ENCODE peak calls at places on chromosomes 13 and 19, in four cellular contexts. F, U, T and K are unnamed samples.

GRCh38 chr13:77176350-77176749 is 149.4 kb upstream of the FBXL3 start:
- DNase-seq in U (no peak), T (no peak), F (no peak), K (no peak)

GRCh38 chr19:52992109-52993004 is 21.4 kb upstream of the ERVV-1 start:
- DNase-seq in F (no peak), U (peak; percentile 5), T (no peak), K (peak; percentile 67)

GRCh38 chr19:28956971-28957370 is 256.0 kb downstream of the UQCRFS1 start:
- DNase-seq in U (no peak), T (no peak), F (no peak), K (no peak)

GRCh38 chr19:39327318-39327717 is 6.7 kb upstream of the LRFN1 start:
- DNase-seq in T (no peak), F (no peak), U (no peak), K (no peak)

GRCh38 chr13:78121459-78122348 is 203.1 kb upstream of the EDNRB start:
- DNase-seq in F (peak; percentile 42), U (peak; percentile 45), T (peak; percentile 44), K (peak; percentile 24)

GRCh38 chr13:19155321-19155861 is 26.2 kb downstream of the TUBA3C start:
- DNase-seq in F (no peak), U (no peak), T (no peak), K (no peak)

GRCh38 chr13:32246468-32246867 is 68.7 kb downstream of the ZAR1L start:
- DNase-seq in T (no peak), F (peak; percentile 59), U (peak; percentile 72), K (peak; percentile 75)

GRCh38 chr19:42606660-42607351 is 12.1 kb upstream of the CEACAM8 start:
- DNase-seq in F (peak; percentile 89), T (peak; percentile 4), U (no peak), K (no peak)

GRCh38 chr13:50420720-50421456 is 405.6 kb downstream of the KCNRG start:
- DNase-seq in T (no peak), U (no peak), F (no peak), K (no peak)

GRCh38 chr19:41695745-41696144 is 7.7 kb upstream of the CEACAM7 start:
- DNase-seq in U (no peak), F (no peak), T (no peak), K (no peak)

GRCh38 chr19:38870612-38871011 is 7.5 kb downstream of the RINL start:
- DNase-seq in U (no peak), F (no peak), T (no peak), K (no peak)

GRCh38 chr19:41666075-41666474 is 22.0 kb downstream of the CEACAM7 start:
- DNase-seq in F (no peak), U (no peak), T (no peak), K (no peak)

GRCh38 chr13:111876506-111876905 is 190.4 kb upstream of the SOX1 start:
- DNase-seq in T (no peak), F (no peak), U (no peak), K (no peak)

GRCh38 chr19:2722541-2723344 is 1.6 kb upstream of the DIRAS1 start:
- DNase-seq in F (peak; percentile 47), U (peak; percentile 66), T (no peak), K (peak; percentile 77)

GRCh38 chr19:1942078-1942933 is 1.3 kb downstream of the CSNK1G2 start:
- DNase-seq in T (peak; percentile 72), U (peak; percentile 74), F (peak; percentile 91), K (peak; percentile 86)

GRCh38 chr13:102772042-102772425 is 1.6 kb downstream of the TEX30 start:
- DNase-seq in U (no peak), T (no peak), F (no peak), K (no peak)

GRCh38 chr19:43784251-43784980 is 3.6 kb upstream of the KCNN4 start:
- DNase-seq in U (no peak), T (peak; percentile 38), F (peak; percentile 62), K (peak; percentile 70)

GRCh38 chr13:108828053-108828806 is 198.8 kb downstream of the MYO16 start:
- DNase-seq in F (no peak), T (no peak), U (no peak), K (no peak)

GRCh38 chr13:106176103-106176502 is 359.4 kb downstream of the EFNB2 start:
- DNase-seq in U (no peak), F (no peak), T (no peak), K (no peak)

GRCh38 chr19:5321851-5322681 is 18.5 kb downstream of the PTPRS start:
- DNase-seq in T (peak; percentile 13), U (no peak), F (no peak), K (no peak)

GRCh38 chr13:48449656-48450055 is 36.7 kb upstream of the LPAR6 start:
- DNase-seq in U (no peak), T (no peak), F (no peak), K (no peak)
- H3K27ac ChIP-seq in U (peak overlapping the region; percentile 17), T (no peak overlapping the region), F (no peak overlapping the region), K (peak overlapping the region; percentile 32)

DNA sequence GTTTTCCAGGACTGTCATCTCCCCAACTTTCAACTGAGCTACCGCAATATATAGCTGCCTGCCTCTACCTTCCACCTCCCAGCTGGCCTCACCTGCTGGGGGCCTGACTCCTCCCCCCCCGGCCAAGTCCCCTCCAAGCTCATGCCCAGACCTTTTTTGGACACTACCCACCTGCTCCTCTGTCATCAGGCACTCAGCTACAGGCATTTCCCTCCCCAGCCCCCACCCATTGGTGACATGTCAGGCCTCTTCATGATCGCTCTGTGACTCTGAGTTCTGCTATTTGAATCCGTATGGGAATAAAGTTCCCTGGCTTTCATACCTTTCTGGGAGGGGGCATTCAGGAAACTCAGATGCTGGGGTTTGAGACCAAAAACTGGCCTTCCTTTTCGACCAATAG is 1.8 kb downstream of the PRKACA start:
- DNase-seq in T (no peak), U (no peak), F (no peak), K (no peak)
- H3K27ac ChIP-seq in T (peak overlapping the region; percentile 18), U (peak overlapping the region; percentile 100), F (peak overlapping the region; percentile 86), K (peak overlapping the region; percentile 88)

DNA sequence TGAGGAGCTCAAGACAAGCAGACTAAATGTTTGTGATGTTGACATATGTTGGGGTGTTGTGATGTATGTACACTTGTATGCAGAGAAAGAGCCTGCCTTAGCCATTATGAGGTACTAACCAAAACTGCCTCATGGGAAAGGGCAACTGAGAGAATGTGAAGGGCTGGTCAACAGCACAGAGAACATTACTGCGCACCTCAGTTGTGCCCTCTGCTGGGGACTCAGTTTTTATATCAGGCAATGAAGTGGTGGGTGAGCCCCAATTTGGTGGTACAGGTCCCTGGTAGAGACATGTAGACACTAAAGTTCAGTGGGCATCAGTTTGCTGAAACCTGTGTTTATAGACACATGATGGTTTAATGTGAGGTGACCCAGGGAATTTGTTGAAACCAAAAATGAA is 286.9 kb downstream of the DCT start:
- DNase-seq in F (peak; percentile 29), U (peak; percentile 9), T (no peak), K (no peak)
- H3K27ac ChIP-seq in F (no peak overlapping the region), U (no peak overlapping the region), T (no peak overlapping the region), K (no peak overlapping the region)

GRCh38 chr13:36992362-36992761 is 6.8 kb downstream of the ALG5 start:
- DNase-seq in F (no peak), U (no peak), T (no peak), K (no peak)

GRCh38 chr13:37001921-37002250 is 1.3 kb downstream of the EXOSC8 start:
- DNase-seq in U (no peak), F (no peak), T (no peak), K (no peak)

GRCh38 chr13:36999054-36999927 is at the start of gene ALG5:
- DNase-seq in U (peak; percentile 90), T (peak; percentile 99), F (peak; percentile 92), K (peak; percentile 92)

GRCh38 chr13:36998624-36999041 is 507 bp downstream of the ALG5 start:
- DNase-seq in F (peak; percentile 24), U (peak; percentile 14), T (no peak), K (peak; percentile 27)

DNA sequence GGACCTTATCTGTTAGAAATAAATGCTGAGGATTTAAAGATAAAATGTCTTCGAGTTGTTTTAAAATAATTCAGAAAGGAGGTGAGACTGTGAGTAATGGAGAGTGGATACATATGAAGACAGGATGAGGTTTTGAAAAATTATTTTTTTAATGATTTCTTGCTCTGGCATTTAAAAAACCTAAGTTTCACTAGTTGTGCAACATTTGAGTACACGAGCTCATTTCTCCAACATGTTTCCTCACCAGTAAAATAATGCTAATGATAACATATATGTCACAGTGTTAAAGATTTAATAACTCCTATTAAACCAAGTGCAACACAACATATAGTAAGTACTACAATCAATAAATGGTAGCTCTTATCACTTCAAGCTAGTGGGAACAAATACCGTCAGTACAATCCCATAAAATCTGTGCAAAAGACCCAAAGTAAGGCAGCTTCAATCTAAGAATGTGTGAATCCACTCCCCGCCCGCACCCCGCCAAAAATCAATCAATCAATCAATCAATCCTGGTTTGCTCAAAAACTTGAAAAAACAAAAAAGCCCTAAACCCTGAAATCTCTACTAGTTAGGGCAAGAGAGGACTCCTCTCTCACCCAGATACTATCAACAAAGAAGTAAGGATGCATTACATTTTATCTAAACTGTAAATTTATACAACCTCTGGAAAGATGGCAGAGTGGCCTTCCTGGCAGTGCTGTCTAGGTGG is 1.3 kb downstream of the ALG5 start:
- DNase-seq in U (no peak), T (no peak), F (no peak), K (no peak)
- H3K27ac ChIP-seq in U (no peak overlapping the region), T (peak overlapping the region; percentile 85), F (no peak overlapping the region), K (peak overlapping the region; percentile 96)

DNA sequence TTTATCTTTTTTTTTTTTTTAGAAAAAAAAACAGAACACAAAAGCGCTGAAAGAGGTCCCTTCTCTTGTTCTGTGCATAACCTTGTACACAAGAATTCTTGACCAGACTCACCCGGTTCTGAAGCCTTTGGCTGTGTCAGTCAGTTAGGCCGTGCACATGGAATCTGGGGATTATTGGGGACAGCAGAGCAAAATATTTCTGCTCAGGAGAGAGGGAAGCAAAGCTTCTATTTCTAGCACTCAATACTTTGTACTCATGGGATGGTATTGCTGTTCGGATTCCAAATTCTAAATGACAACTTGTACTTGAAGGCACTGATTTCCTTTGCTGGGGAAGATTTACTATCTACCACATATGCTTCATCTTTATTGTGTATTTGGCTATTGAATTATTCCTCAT is 272.7 kb downstream of the NHLRC3 start:
- DNase-seq in U (no peak), T (no peak), F (no peak), K (no peak)
- H3K27ac ChIP-seq in U (no peak overlapping the region), T (no peak overlapping the region), F (no peak overlapping the region), K (peak overlapping the region; percentile 40)

GRCh38 chr19:47716270-47716937 is 3.2 kb downstream of the EHD2 start:
- DNase-seq in T (no peak), U (no peak), F (no peak), K (no peak)

GRCh38 chr19:47719047-47719885 is 6.0 kb downstream of the EHD2 start:
- DNase-seq in F (peak; percentile 54), T (no peak), U (peak; percentile 92), K (peak; percentile 98)

GRCh38 chr19:47723573-47723923 is 10.3 kb downstream of the EHD2 start:
- DNase-seq in F (peak; percentile 92), U (no peak), T (no peak), K (peak; percentile 82)

GRCh38 chr19:47725759-47726401 is 12.7 kb downstream of the EHD2 start:
- DNase-seq in T (no peak), F (peak; percentile 95), U (no peak), K (no peak)

DNA sequence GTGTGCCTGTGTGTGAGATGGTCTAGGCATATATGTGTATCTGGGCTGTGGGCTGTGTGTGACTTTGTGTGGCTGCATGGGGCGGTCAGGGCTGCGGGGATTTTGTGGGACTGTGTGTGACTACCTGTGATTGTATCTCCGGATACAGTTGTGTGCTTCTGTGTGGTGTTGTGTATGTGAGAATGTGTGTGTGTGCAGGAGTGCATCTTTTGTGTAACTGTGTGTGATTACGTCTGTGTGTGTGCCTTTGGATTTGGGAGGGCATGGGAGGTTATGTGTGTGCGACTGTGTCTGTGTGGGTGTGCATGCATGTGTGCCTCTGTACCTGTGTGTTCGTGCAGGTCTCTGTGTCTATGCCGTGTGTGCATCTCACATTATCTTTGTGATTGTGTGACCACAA is 7.4 kb downstream of the EHD2 start:
- DNase-seq in U (no peak), T (no peak), F (no peak), K (no peak)
- H3K27ac ChIP-seq in U (peak overlapping the region; percentile 88), T (no peak overlapping the region), F (peak overlapping the region; percentile 89), K (peak overlapping the region; percentile 91)